ENCODE peak calls at places on chromosomes 11 and 22, in six cellular contexts. Y, T, J, U, R and W are unnamed samples.

GRCh38 chr11:121904148-121904547 is 211.9 kb downstream of the BLID start:
- DNase-seq in Y (no peak), T (no peak), J (no peak), U (no peak), R (no peak), W (no peak)

GRCh38 chr11:96218901-96219300 is 124.1 kb downstream of the MAML2 start:
- DNase-seq in Y (no peak), T (no peak), J (no peak), U (no peak), R (no peak), W (no peak)

GRCh38 chr22:32567544-32567943 is 92.9 kb downstream of the FBXO7 start:
- DNase-seq in Y (no peak), T (no peak), J (no peak), U (no peak), R (no peak), W (peak; percentile 70)

GRCh38 chr11:128908391-128909246 is 17.5 kb downstream of the KCNJ5 start:
- DNase-seq in Y (peak; percentile 71), T (no peak), J (peak; percentile 27), U (peak; percentile 48), R (peak; percentile 73), W (peak; percentile 94)

GRCh38 chr11:134754196-134754822 is 342.3 kb upstream of the B3GAT1 start:
- DNase-seq in Y (no peak), T (no peak), J (no peak), U (no peak), R (no peak), W (no peak)

GRCh38 chr22:27518583-27519437 is 282.7 kb downstream of the MN1 start:
- DNase-seq in Y (no peak), T (no peak), J (no peak), U (no peak), R (peak; percentile 45), W (no peak)

GRCh38 chr11:70819022-70819421 is 420.7 kb downstream of the CTTN start:
- DNase-seq in Y (no peak), T (no peak), J (no peak), U (no peak), R (no peak), W (no peak)

GRCh38 chr11:2725367-2726300 is 25.8 kb upstream of the KCNQ1OT1 start:
- DNase-seq in Y (no peak), T (no peak), J (no peak), U (peak; percentile 5), R (peak; percentile 95), W (peak; percentile 47)

GRCh38 chr22:23122992-23123803 is 18.6 kb downstream of the RSPH14 start:
- DNase-seq in Y (no peak), T (no peak), J (no peak), U (no peak), R (no peak), W (no peak)

GRCh38 chr11:9506489-9507343 is 45.9 kb downstream of the ZNF143 start:
- DNase-seq in Y (peak; percentile 62), T (peak; percentile 64), J (peak; percentile 55), U (peak; percentile 82), R (peak; percentile 86), W (peak; percentile 91)

GRCh38 chr11:118473537-118473936 is 37.2 kb downstream of the KMT2A start:
- DNase-seq in Y (no peak), T (no peak), J (no peak), U (no peak), R (no peak), W (no peak)

GRCh38 chr22:49015459-49015858 is 812.2 kb downstream of the BRD1 start:
- DNase-seq in Y (no peak), T (no peak), J (no peak), U (no peak), R (no peak), W (peak; percentile 8)

GRCh38 chr22:38946771-38947170 is 10.6 kb upstream of the APOBEC3A start:
- DNase-seq in Y (no peak), T (no peak), J (no peak), U (no peak), R (no peak), W (no peak)

GRCh38 chr11:127737499-127737898 is 736.9 kb upstream of the KIRREL3 start:
- DNase-seq in Y (no peak), T (no peak), J (no peak), U (no peak), R (no peak), W (no peak)

GRCh38 chr11:46896719-46897406 is 21.5 kb downstream of the LRP4 start:
- DNase-seq in Y (no peak), T (peak; percentile 63), J (peak; percentile 58), U (peak; percentile 33), R (peak; percentile 48), W (no peak)

GRCh38 chr11:10581481-10582019 is 13.1 kb upstream of the LYVE1 start:
- DNase-seq in Y (peak; percentile 41), T (no peak), J (no peak), U (no peak), R (peak; percentile 13), W (no peak)

GRCh38 chr11:123851110-123851509 is 34.4 kb downstream of the TMEM225 start:
- DNase-seq in Y (no peak), T (no peak), J (no peak), U (no peak), R (no peak), W (no peak)

GRCh38 chr11:2265854-2266585 is 4.4 kb downstream of the ASCL2 start:
- DNase-seq in Y (no peak), T (no peak), J (no peak), U (no peak), R (no peak), W (peak; percentile 62)

GRCh38 chr11:126403658-126404057 is 48.2 kb downstream of the ST3GAL4 start:
- DNase-seq in Y (peak; percentile 46), T (no peak), J (no peak), U (no peak), R (no peak), W (no peak)

GRCh38 chr11:100805509-100806199 is 118.6 kb downstream of the ARHGAP42 start:
- DNase-seq in Y (no peak), T (no peak), J (no peak), U (peak; percentile 74), R (peak; percentile 31), W (no peak)

GRCh38 chr11:79498681-79499080 is 57.9 kb upstream of the TENM4 start:
- DNase-seq in Y (no peak), T (no peak), J (no peak), U (no peak), R (no peak), W (no peak)

GRCh38 chr11:84906995-84907394 is 720.1 kb downstream of the DLG2 start:
- DNase-seq in Y (no peak), T (no peak), J (no peak), U (peak; percentile 7), R (no peak), W (no peak)

GRCh38 chr22:45166935-45167334 is 3.2 kb downstream of the NUP50 start:
- DNase-seq in Y (no peak), T (no peak), J (no peak), U (no peak), R (no peak), W (no peak)

DNA sequence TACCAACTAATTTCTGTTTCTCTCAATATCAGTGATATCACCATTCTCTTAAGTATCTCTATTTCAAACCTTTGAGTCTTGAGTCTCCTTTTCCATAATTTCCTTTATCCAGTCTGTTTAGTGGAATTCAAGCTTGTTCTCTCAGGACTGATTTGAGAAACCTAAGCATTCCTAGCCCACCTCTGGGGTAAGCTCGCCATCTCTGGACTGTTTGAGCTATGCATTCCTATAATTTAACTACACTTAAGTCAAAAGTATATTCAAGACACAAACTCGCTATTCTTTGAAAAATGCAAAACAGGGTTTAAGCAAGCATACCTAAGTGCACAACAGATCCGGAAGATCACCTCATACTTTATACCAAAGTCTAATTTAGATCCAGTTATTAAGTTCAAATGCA is 2.1 kb upstream of the DLAT start:
- DNase-seq in Y (no peak), T (no peak), J (no peak), U (no peak), R (no peak), W (no peak)
- TF ChIP-seq CTCF in Y (no peak), T (no peak), J (no peak), U (no peak), R (no peak), W (no peak)

DNA sequence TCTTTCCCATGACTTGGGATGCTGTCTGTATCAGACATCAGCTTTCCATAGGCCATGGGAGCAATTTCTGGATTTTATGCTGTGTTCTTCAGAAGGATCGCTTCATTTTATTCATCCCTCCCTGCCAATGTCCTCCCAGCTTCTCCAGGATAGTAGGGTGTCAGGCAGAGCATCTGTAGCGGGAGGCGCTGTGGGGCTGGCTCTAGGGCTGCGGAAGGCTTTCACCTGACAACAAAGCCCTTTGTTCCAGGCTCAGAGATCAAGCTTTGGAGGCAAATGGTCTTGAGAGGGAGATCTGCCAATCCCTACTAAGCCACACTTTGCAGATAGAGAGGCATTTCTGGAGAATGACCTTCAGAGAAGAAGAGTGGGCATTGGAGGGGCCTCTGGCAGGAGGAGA is 29.5 kb upstream of the FTH1 start:
- DNase-seq in Y (no peak), T (no peak), J (no peak), U (no peak), R (no peak), W (no peak)
- TF ChIP-seq CTCF in Y (no peak), T (no peak), J (no peak), U (no peak), R (no peak), W (no peak)

DNA sequence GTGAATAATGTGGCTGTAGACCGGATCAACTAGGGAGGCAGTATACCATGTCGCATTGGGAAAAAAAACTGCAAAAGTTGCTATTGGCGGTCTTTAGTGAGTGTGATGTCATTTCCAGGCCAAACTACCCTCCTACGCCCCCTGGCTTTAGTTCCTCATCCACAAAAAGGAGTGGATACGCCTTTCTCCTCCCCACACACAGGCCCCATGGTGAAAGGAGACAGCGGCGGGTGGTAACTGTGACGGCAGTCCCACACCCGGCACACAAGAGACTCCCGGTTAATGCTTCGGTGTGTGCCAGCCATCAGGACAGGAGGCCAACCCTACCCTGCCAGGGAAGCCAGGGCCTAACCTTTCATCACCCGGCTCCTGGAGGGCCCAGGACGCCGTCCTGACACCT is 11.0 kb downstream of the TP53I11 start:
- DNase-seq in Y (no peak), T (no peak), J (no peak), U (no peak), R (peak; percentile 44), W (no peak)
- TF ChIP-seq CTCF in Y (peak; percentile 15), T (no peak), J (no peak), U (peak; percentile 21), R (peak; percentile 39), W (no peak)

GRCh38 chr11:33177676-33178336 is 16.5 kb upstream of the CSTF3 start:
- DNase-seq in Y (no peak), T (no peak), J (no peak), U (no peak), R (peak; percentile 24), W (no peak)
- TF ChIP-seq CTCF in Y (no peak), T (no peak), J (no peak), U (no peak), R (no peak), W (no peak)

GRCh38 chr11:705646-706438 is at the start of gene EPS8L2:
- DNase-seq in Y (peak; percentile 77), T (peak; percentile 70), J (no peak), U (no peak), R (no peak), W (no peak)

GRCh38 chr11:706439-706956 is 467 bp downstream of the EPS8L2 start:
- DNase-seq in Y (no peak), T (peak; percentile 55), J (peak; percentile 41), U (peak; percentile 34), R (peak; percentile 22), W (no peak)

GRCh38 chr11:707817-708420 is 1.9 kb downstream of the EPS8L2 start:
- DNase-seq in Y (peak; percentile 86), T (peak; percentile 50), J (no peak), U (no peak), R (no peak), W (no peak)

GRCh38 chr11:708511-708910 is 2.5 kb downstream of the EPS8L2 start:
- DNase-seq in Y (no peak), T (no peak), J (no peak), U (no peak), R (no peak), W (no peak)

GRCh38 chr11:706957-707816 is 1.2 kb downstream of the EPS8L2 start:
- DNase-seq in Y (peak; percentile 81), T (peak; percentile 55), J (peak; percentile 74), U (peak; percentile 24), R (no peak), W (no peak)
- TF ChIP-seq CTCF in Y (no peak), T (no peak), J (no peak), U (peak; percentile 22), R (no peak), W (no peak)